ENCODE peak calls at places on chromosomes 11 and 22, in seven cellular contexts. Q, R, F, B, T, V and Y are unnamed samples. For H3K36me3, the result is how much of the 10 kb centered on the place peaks cover.

GRCh38 chr11:76799061-76799804 is 16.1 kb downstream of the TSKU start:
- DNase-seq in T (peak), F (peak), R (peak), V (peak), Q (no peak), B (peak), Y (no peak)

GRCh38 chr11:69427906-69428880 is 53.3 kb upstream of the LINC01488 start:
- DNase-seq in Q (no peak), B (no peak), R (peak), V (no peak), F (no peak), T (no peak), Y (no peak)

GRCh38 chr22:24450600-24450999 is 23.2 kb downstream of the ADORA2A start:
- DNase-seq in T (no peak), F (no peak), V (peak), Q (no peak), R (no peak), B (no peak), Y (peak)

GRCh38 chr22:42769574-42770447 is 49.1 kb upstream of the A4GALT start:
- DNase-seq in R (peak), B (peak), F (no peak), T (no peak), Q (no peak), V (no peak), Y (peak)

GRCh38 chr22:48137640-48138039 is 1375.2 kb downstream of the TBC1D22A start:
- DNase-seq in Q (no peak), B (no peak), F (no peak), V (peak), T (no peak), R (no peak), Y (no peak)

GRCh38 chr22:47277001-47277400 is 514.6 kb downstream of the TBC1D22A start:
- DNase-seq in F (no peak), T (no peak), R (peak), V (no peak), Q (no peak), B (no peak), Y (no peak)

GRCh38 chr22:23075050-23075449 is 4.7 kb downstream of the GNAZ start:
- DNase-seq in R (peak), B (no peak), Q (no peak), T (no peak), F (no peak), V (no peak), Y (no peak)

GRCh38 chr11:28760676-28761390 is 652.6 kb downstream of the METTL15 start:
- DNase-seq in T (no peak), V (peak), Q (no peak), R (no peak), F (no peak), B (no peak), Y (no peak)

GRCh38 chr11:2346014-2346413 is 31.1 kb upstream of the CD81 start:
- DNase-seq in F (no peak), Q (no peak), R (no peak), T (no peak), V (no peak), B (no peak), Y (no peak)

GRCh38 chr22:48099251-48099650 is 1336.8 kb downstream of the TBC1D22A start:
- DNase-seq in V (no peak), F (no peak), R (peak), T (no peak), Q (no peak), B (no peak), Y (no peak)

GRCh38 chr11:58316142-58316541 is 42.7 kb downstream of the OR5B17 start:
- DNase-seq in F (no peak), V (no peak), R (no peak), T (no peak), B (peak), Q (no peak), Y (no peak)

GRCh38 chr11:84345027-84345426 is 1058.9 kb upstream of the CCDC90B start:
- DNase-seq in R (no peak), Q (no peak), T (no peak), F (no peak), V (no peak), B (no peak), Y (no peak)

GRCh38 chr11:114083256-114084252 is 24.0 kb downstream of the ZBTB16 start:
- DNase-seq in V (no peak), Q (no peak), T (no peak), R (no peak), F (no peak), B (no peak), Y (no peak)

GRCh38 chr11:114318361-114318760 is 22.2 kb downstream of the NNMT start:
- DNase-seq in V (no peak), Q (no peak), R (no peak), F (no peak), B (no peak), T (no peak), Y (no peak)

GRCh38 chr11:46461461-46461927 is 69.9 kb upstream of the CHRM4 start:
- DNase-seq in T (no peak), Q (no peak), V (no peak), R (no peak), B (no peak), F (no peak), Y (no peak)

GRCh38 chr11:107799245-107799859 is 59.2 kb downstream of the SLC35F2 start:
- DNase-seq in Q (no peak), R (peak), F (peak), B (peak), T (peak), V (peak), Y (peak)

GRCh38 chr11:130868865-130869264 is 47.4 kb downstream of the SNX19 start:
- DNase-seq in B (no peak), R (no peak), Q (no peak), V (peak), F (no peak), T (no peak), Y (no peak)

GRCh38 chr11:106132582-106133354 is 55.3 kb downstream of the AASDHPPT start:
- DNase-seq in Q (no peak), R (no peak), B (no peak), F (no peak), V (no peak), T (no peak), Y (no peak)

GRCh38 chr11:133243832-133244231 is 288.5 kb downstream of the OPCML start:
- DNase-seq in Q (no peak), F (no peak), B (no peak), V (peak), R (no peak), T (no peak), Y (no peak)

GRCh38 chr11:12800032-12800671 is 125.9 kb downstream of the TEAD1 start:
- DNase-seq in Q (no peak), R (no peak), F (no peak), T (no peak), B (peak), V (peak), Y (no peak)

GRCh38 chr11:34620820-34621792 is at the start of gene EHF:
- DNase-seq in B (no peak), F (no peak), V (no peak), Q (no peak), T (no peak), R (no peak), Y (no peak)

GRCh38 chr11:130798280-130798679 is 118.0 kb downstream of the SNX19 start:
- DNase-seq in R (no peak), V (no peak), Q (no peak), F (no peak), B (peak), T (no peak), Y (peak)

GRCh38 chr22:44893731-44894080 is 116.1 kb downstream of the PHF21B start:
- DNase-seq in Q (no peak), F (no peak), T (no peak), B (no peak), V (no peak), R (peak), Y (no peak)

DNA sequence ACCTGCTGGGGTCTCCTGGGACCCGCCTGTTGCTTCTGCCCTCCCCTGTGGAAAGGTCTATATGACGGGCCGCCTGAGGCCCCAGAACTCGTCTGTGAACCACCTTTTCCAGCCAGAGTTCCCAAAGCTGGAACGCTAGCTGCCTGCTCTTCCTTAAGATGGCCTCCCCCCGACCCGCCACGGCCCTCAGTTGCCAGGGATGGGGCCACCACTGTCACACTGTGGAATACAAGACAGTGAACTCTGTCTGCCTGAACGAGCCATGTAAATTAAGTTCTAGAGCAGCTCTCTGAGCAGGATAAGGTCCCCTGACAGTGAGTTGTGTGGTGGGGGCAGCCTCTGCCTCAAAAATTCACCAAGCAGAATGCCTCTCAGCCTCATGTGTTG is 10.3 kb downstream of the CHADL start:
- DNase-seq in V (no peak), R (no peak), F (no peak), B (no peak), T (no peak), Q (no peak), Y (no peak)
- H3K36me3 ChIP-seq in V (under half), R (under half), F (under half), B (under half), T (under half), Q (half or more), Y (under half)

DNA sequence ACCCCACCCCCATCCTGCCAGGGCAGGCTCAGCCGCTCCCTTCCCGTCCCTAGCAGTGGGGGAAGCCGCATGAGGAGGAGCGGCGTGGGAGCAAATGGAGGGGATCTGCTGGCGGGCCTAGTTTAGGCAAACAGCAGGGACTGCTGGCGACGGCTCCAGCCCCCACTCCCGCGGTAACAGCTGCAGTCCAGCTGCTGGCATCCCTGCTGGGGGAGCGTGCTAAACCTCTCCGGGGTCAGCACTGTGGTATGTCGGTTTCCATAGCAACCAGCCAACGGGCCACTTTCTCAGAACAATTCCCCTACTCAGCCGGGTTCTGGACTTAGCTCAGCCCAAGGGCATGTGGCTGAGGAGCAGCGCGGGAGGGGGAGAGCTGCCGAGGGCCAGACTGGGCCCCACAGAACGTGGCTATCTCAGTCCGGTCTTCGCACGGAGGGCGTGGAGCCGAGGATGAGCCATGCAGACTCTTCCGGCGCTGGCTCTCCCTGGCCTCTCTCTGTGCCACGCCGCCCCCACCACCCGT is 98.8 kb downstream of the PKNOX2 start:
- DNase-seq in F (no peak), B (peak), T (no peak), R (peak), Q (no peak), V (peak), Y (peak)
- H3K27ac ChIP-seq in F (no peak), B (peak), T (no peak), R (no peak), Q (no peak), V (peak), Y (peak)

GRCh38 chr11:66636411-66636810 is 2.1 kb upstream of the RBM4 start:
- DNase-seq in T (no peak), B (no peak), R (no peak), F (no peak), Q (no peak), V (no peak), Y (no peak)
- H3K36me3 ChIP-seq in T (under half), B (under half), R (under half), F (under half), Q (half or more), V (under half), Y (under half)

DNA sequence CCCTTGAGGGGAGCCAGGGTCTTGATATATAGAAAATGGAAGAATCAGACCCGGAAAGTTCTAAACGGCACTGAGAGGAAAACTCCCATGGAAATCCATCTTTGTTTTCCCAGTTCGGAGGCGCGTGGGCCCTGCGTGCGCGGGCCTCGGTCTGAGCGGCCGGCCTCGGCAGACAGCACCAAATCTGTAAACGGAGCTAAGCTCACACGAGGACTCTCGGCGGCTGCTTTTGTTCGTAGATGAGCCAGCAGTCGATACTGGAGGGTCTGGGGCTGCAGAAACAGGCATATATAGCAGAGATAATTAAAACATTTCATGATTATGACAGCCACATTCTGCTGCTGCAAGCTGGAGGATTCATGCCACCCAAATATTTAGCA is 68.5 kb upstream of the PPARA start:
- DNase-seq in F (no peak), R (peak), V (no peak), B (no peak), T (no peak), Q (no peak), Y (no peak)
- H3K27ac ChIP-seq in F (no peak), R (peak), V (no peak), B (peak), T (no peak), Q (peak), Y (no peak)